ENCODE peak calls at places on chromosomes 1 and 21, in four cellular contexts. D, P, W and S are unnamed samples.

GRCh38 chr1:47023268-47024137 is at the start of gene CYP4X1:
- DNase-seq in P (no peak), D (no peak), W (peak), S (no peak)

GRCh38 chr1:209883341-209883971 is 54.6 kb upstream of the SYT14 start:
- DNase-seq in W (no peak), P (peak), D (no peak), S (peak)

GRCh38 chr1:36175137-36176095 is 19.5 kb downstream of the MAP7D1 start:
- DNase-seq in W (peak), P (no peak), D (no peak), S (peak)

GRCh38 chr1:31984419-31985347 is 29.0 kb upstream of the KHDRBS1 start:
- DNase-seq in W (no peak), D (no peak), P (peak), S (no peak)

GRCh38 chr21:35071347-35071746 is 22.2 kb upstream of the RUNX1 start:
- DNase-seq in W (no peak), P (peak), D (no peak), S (no peak)

GRCh38 chr1:36134805-36135339 is 9.8 kb upstream of the COL8A2 start:
- DNase-seq in D (peak), W (peak), P (peak), S (peak)

GRCh38 chr1:206921772-206922265 is at the start of gene FCMR:
- DNase-seq in W (peak), D (no peak), P (no peak), S (no peak)

GRCh38 chr1:161081519-161081918 is 7.8 kb downstream of the NECTIN4 start:
- DNase-seq in W (no peak), P (no peak), D (no peak), S (no peak)

GRCh38 chr1:182971219-182971618 is 18.3 kb upstream of the SHCBP1L start:
- DNase-seq in D (no peak), P (no peak), W (no peak), S (no peak)

GRCh38 chr1:108012553-108012952 is 47.6 kb upstream of the VAV3 start:
- DNase-seq in D (no peak), W (no peak), P (no peak), S (no peak)

GRCh38 chr21:34544032-34544496 is 32.1 kb upstream of the KCNE1 start:
- DNase-seq in D (no peak), P (peak), W (peak), S (peak)

GRCh38 chr1:156676820-156677615 is at the start of gene NES:
- DNase-seq in D (no peak), P (peak), W (peak), S (peak)

GRCh38 chr1:14677291-14677690 is 78.8 kb downstream of the KAZN start:
- DNase-seq in D (no peak), P (no peak), W (no peak), S (no peak)

GRCh38 chr21:23585419-23585818 is 2021.9 kb downstream of the MRPL39 start:
- DNase-seq in D (no peak), P (no peak), W (no peak), S (no peak)

GRCh38 chr1:154221815-154222081 is 993 bp downstream of the UBAP2L start:
- DNase-seq in W (no peak), D (no peak), P (peak), S (peak)

GRCh38 chr1:154220970-154221814 is 437 bp downstream of the UBAP2L start:
- DNase-seq in W (peak), P (peak), D (peak), S (no peak)

GRCh38 chr1:154220071-154220969 is at the start of gene UBAP2L:
- DNase-seq in W (peak), P (peak), D (peak), S (peak)

GRCh38 chr1:154219511-154219910 is 1.2 kb upstream of the UBAP2L start:
- DNase-seq in W (no peak), D (no peak), P (peak), S (peak)

DNA sequence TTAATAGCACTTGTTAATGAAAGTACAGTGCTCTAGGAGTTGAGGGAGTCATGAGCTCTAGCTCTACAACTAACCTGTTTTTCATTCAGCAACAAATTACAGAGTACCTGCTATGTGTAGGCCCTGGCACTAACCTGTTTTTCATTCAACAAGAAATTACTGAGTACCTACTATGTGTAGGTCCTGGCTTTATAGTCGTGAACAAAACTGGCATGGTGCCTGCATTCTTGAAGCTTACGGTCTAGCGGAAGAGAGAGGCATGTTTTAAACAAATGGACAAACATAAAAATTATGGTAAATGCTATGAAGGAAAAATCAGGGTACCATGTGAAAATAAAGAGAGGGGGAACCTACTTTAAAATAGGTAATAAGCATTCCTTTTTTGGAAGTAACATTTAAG is 2.2 kb upstream of the UBAP2L start:
- DNase-seq in W (no peak), D (no peak), P (no peak), S (no peak)
- H3K4me3 ChIP-seq in W (peak), D (peak), P (peak), S (no peak)

GRCh38 chr1:113488576-113489177 is 98.4 kb downstream of the MAGI3 start:
- DNase-seq in W (no peak), D (no peak), P (peak), S (no peak)
- TF ChIP-seq CTCF in W (no peak), D (no peak), P (peak), S (peak)

DNA sequence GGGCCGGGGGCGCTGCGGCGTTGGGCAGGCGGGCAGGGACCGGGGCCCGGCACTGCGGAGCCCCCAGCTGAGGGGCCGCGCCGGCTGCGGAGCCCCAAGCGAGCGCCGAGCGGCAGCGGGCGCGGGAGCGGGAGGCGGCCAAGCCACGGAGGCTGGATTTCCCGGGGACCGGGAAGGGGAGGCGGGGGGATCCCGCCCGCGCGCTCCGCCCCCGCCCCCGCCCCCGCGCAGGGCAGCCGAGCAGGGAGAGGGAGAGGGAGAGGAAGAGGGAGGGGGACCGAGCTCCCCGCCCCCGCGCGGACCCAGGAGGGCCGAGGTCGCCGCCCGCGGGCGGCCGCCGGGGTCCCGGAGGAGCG is at the start of gene DLGAP3:
- DNase-seq in W (no peak), P (no peak), D (no peak), S (no peak)
- H3K4me3 ChIP-seq in W (peak), P (no peak), D (peak), S (no peak)

DNA sequence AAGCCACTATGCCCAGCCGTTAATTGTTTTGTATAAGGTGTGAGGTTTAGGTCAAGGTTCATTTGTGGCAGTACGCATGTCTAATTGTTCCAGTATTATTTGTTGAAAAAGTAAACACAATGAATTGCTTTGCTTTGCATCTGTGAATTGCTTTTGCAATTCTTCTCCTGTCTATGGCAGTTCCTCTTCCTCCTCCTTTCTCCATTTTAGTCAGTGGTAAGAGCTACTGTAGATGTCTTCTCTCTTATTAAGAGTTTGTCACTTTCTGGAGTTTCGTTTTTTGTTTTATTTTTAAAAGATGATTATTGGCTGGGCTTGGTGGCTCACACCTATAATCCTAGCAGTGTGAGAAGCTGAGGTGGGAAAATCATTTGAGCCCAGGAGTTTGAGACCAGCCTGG is 29.2 kb downstream of the C1orf185 start:
- DNase-seq in W (no peak), P (no peak), D (no peak), S (no peak)
- TF ChIP-seq CTCF in W (no peak), P (no peak), D (no peak), S (no peak)

DNA sequence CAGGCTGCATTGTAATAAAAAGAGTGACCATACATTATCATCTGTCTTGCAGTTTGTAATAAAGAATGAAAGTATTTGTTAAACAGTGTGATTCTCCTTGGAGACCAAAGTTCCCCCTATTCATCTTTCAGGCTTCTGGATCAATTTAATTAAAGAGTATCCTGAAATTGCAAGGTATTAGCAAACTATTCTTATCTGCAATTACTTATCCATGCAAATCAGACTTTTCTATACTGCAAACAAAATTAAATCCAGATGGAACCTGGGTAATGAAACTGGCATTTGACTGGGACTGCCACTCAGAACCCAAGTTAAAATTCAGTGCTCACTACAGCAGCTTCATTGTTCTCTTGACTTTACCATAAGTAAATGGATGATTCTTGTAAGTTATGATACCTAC is 37.1 kb downstream of the JAK1 start:
- DNase-seq in W (no peak), P (no peak), D (no peak), S (no peak)
- H3K4me3 ChIP-seq in W (no peak), P (no peak), D (no peak), S (no peak)

GRCh38 chr1:245860681-245861552 is 646.2 kb downstream of the SMYD3 start:
- DNase-seq in D (no peak), P (no peak), W (no peak), S (peak)

GRCh38 chr1:245856944-245857531 is 650.0 kb downstream of the SMYD3 start:
- DNase-seq in W (no peak), P (peak), D (no peak), S (peak)

GRCh38 chr1:245858022-245858421 is 649.1 kb downstream of the SMYD3 start:
- DNase-seq in W (no peak), D (no peak), P (no peak), S (no peak)

GRCh38 chr1:245859510-245860114 is 647.5 kb downstream of the SMYD3 start:
- DNase-seq in P (peak), D (no peak), W (no peak), S (peak)

DNA sequence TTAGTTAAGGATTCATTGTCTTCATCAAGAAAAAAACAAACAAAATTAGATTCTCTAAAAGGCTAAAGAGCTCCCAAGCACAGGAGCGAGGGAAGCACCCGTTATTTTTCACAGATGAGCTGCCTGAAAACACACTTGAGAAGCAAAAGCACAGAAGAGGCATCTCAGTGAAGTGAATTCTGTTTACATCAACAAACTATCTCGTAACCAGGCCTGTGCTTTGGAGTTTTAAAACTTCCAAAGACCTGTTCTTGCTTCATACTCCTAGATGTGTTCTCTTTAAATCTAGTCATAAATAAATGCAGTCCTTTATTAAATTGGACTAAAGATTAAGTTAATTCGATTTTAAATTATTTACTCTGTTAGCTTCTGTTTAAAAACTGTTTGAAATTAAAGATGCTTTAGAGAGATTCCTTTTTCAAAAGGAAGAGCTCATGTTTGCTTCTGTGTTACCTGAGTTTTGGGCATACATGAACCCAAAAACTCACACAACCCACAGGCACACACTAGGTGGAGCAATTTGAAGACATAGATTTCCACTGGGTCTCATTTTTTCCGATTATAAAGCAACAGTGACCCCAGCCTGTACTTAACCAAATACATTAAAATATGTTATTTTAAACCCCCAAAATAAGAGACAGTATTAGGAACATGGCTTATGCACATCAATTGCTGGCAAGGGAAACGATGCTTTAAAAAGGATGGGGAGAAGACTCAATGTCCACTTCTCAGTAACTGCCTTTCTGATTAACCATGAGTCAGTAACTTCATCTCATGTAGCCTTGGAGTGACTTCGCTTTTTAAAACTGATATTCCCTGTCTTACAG is 648.2 kb downstream of the SMYD3 start:
- DNase-seq in W (no peak), D (no peak), P (peak), S (peak)
- TF ChIP-seq CTCF in W (no peak), D (no peak), P (peak), S (peak)

DNA sequence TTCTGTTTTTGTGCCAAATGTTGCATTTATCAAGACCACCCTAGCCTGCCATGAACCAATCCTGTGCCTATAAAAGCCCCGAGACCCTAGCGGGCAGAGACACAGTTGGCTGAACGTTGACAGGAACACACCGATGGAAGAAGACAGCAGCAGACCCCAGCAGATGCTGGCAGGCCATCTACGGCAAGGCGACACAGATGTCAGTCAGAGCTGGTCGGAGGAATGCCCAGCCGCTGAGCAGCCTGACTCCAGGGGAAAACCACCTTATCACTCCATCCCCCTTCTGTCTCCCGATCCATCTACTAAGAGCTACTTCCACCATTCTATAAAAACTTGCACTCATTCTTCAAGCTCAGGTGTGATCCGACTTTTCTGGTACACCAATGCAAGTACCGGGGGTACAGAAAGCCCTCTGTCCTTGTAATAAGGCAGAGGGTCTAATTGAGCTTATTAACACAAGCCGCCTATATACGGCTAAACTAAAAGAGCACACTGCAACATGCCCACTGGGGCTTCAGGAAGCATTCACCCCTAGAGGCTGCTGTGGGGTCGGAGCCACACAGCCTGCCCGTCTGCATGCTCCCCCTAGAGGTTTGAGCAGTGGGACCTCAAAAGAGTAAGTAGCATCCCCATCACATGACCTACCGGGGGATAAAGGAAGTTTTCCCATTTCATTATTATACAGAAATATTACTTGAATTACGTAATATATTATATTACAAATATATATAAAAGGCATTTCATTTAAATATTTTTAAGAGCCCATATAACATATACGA is 1156.3 kb upstream of the B3GALT2 start:
- DNase-seq in P (no peak), W (no peak), D (no peak), S (no peak)
- H3K4me3 ChIP-seq in P (no peak), W (no peak), D (no peak), S (no peak)